ENCODE peak calls at places on chromosomes 4 and X, in seven cellular contexts. One of them, this sample, is unnamed.

GRCh38 chr4:116027311-116027710 is 913.9 kb upstream of the NDST4 start:
- DNase-seq in non-pigmented ciliary epithelial cell: no peak
- DNase-seq in left lung: no peak
- DNase-seq in hypothalamus: no peak
- DNase-seq in AG20443: no peak
- DNase-seq in SW480: no peak
- DNase-seq in fibroblast of gingiva: no peak
- DNase-seq in this sample: no peak

GRCh38 chrX:54794795-54795194 is 3.3 kb downstream of the ITIH6 start:
- DNase-seq in AG20443: no peak
- DNase-seq in fibroblast of gingiva: no peak
- DNase-seq in left lung: no peak
- DNase-seq in non-pigmented ciliary epithelial cell: no peak
- DNase-seq in hypothalamus: no peak
- DNase-seq in SW480: no peak
- DNase-seq in this sample: no peak

GRCh38 chrX:102835504-102836146 is 101.4 kb upstream of the RAB40AL start:
- DNase-seq in non-pigmented ciliary epithelial cell: no peak
- DNase-seq in fibroblast of gingiva: peak
- DNase-seq in hypothalamus: no peak
- DNase-seq in AG20443: peak
- DNase-seq in left lung: no peak
- DNase-seq in SW480: peak
- DNase-seq in this sample: peak

GRCh38 chrX:13432776-13433605 is 113.1 kb upstream of the ATXN3L start:
- DNase-seq in left lung: no peak
- DNase-seq in AG20443: peak
- DNase-seq in hypothalamus: no peak
- DNase-seq in fibroblast of gingiva: peak
- DNase-seq in SW480: no peak
- DNase-seq in non-pigmented ciliary epithelial cell: peak
- DNase-seq in this sample: peak

GRCh38 chr4:145216532-145216931 is 36.1 kb upstream of the OTUD4 start:
- DNase-seq in left lung: no peak
- DNase-seq in hypothalamus: no peak
- DNase-seq in AG20443: peak
- DNase-seq in fibroblast of gingiva: peak
- DNase-seq in SW480: peak
- DNase-seq in non-pigmented ciliary epithelial cell: no peak
- DNase-seq in this sample: peak

GRCh38 chrX:29187264-29187663 is 600.0 kb downstream of the IL1RAPL1 start:
- DNase-seq in SW480: no peak
- DNase-seq in non-pigmented ciliary epithelial cell: no peak
- DNase-seq in AG20443: no peak
- DNase-seq in fibroblast of gingiva: no peak
- DNase-seq in left lung: no peak
- DNase-seq in hypothalamus: no peak
- DNase-seq in this sample: no peak

GRCh38 chr4:89307185-89307445 is 485 bp downstream of the GPRIN3 start:
- DNase-seq in left lung: no peak
- DNase-seq in AG20443: no peak
- DNase-seq in non-pigmented ciliary epithelial cell: no peak
- DNase-seq in hypothalamus: no peak
- DNase-seq in fibroblast of gingiva: no peak
- DNase-seq in SW480: no peak
- DNase-seq in this sample: no peak

GRCh38 chrX:30881797-30882196 is 7.3 kb downstream of the TAB3 start:
- DNase-seq in SW480: no peak
- DNase-seq in AG20443: no peak
- DNase-seq in fibroblast of gingiva: no peak
- DNase-seq in left lung: no peak
- DNase-seq in hypothalamus: no peak
- DNase-seq in non-pigmented ciliary epithelial cell: no peak
- DNase-seq in this sample: no peak

GRCh38 chr4:173748353-173748752 is 218.3 kb upstream of the HAND2 start:
- DNase-seq in AG20443: no peak
- DNase-seq in left lung: no peak
- DNase-seq in non-pigmented ciliary epithelial cell: no peak
- DNase-seq in fibroblast of gingiva: no peak
- DNase-seq in SW480: no peak
- DNase-seq in hypothalamus: no peak
- DNase-seq in this sample: peak

GRCh38 chr4:95155759-95156451 is 392.9 kb downstream of the UNC5C start:
- DNase-seq in non-pigmented ciliary epithelial cell: no peak
- DNase-seq in left lung: no peak
- DNase-seq in hypothalamus: no peak
- DNase-seq in AG20443: peak
- DNase-seq in SW480: peak
- DNase-seq in fibroblast of gingiva: no peak
- DNase-seq in this sample: peak

GRCh38 chr4:150385606-150386005 is 196.3 kb upstream of the MAB21L2 start:
- DNase-seq in AG20443: peak
- DNase-seq in hypothalamus: no peak
- DNase-seq in left lung: no peak
- DNase-seq in non-pigmented ciliary epithelial cell: no peak
- DNase-seq in fibroblast of gingiva: peak
- DNase-seq in SW480: no peak
- DNase-seq in this sample: peak

GRCh38 chrX:139691843-139692505 is 16.0 kb downstream of the MCF2 start:
- DNase-seq in left lung: no peak
- DNase-seq in AG20443: peak
- DNase-seq in SW480: no peak
- DNase-seq in non-pigmented ciliary epithelial cell: no peak
- DNase-seq in hypothalamus: no peak
- DNase-seq in fibroblast of gingiva: no peak
- DNase-seq in this sample: peak

GRCh38 chrX:21740329-21741274 is 17.3 kb downstream of the SMPX start:
- DNase-seq in SW480: no peak
- DNase-seq in left lung: no peak
- DNase-seq in AG20443: no peak
- DNase-seq in non-pigmented ciliary epithelial cell: no peak
- DNase-seq in fibroblast of gingiva: no peak
- DNase-seq in hypothalamus: no peak
- DNase-seq in this sample: no peak

GRCh38 chr4:185235480-185236154 is 26.2 kb downstream of the SNX25 start:
- DNase-seq in fibroblast of gingiva: no peak
- DNase-seq in SW480: no peak
- DNase-seq in hypothalamus: no peak
- DNase-seq in left lung: no peak
- DNase-seq in AG20443: no peak
- DNase-seq in non-pigmented ciliary epithelial cell: no peak
- DNase-seq in this sample: no peak

GRCh38 chr4:166422475-166422874 is 549.4 kb downstream of the TLL1 start:
- DNase-seq in SW480: no peak
- DNase-seq in fibroblast of gingiva: peak
- DNase-seq in AG20443: peak
- DNase-seq in non-pigmented ciliary epithelial cell: peak
- DNase-seq in hypothalamus: no peak
- DNase-seq in left lung: no peak
- DNase-seq in this sample: peak

GRCh38 chr4:95107635-95108034 is 349.9 kb downstream of the BMPR1B start:
- DNase-seq in AG20443: peak
- DNase-seq in SW480: no peak
- DNase-seq in left lung: no peak
- DNase-seq in fibroblast of gingiva: no peak
- DNase-seq in hypothalamus: no peak
- DNase-seq in non-pigmented ciliary epithelial cell: no peak
- DNase-seq in this sample: peak

GRCh38 chr4:124711469-124712416 is 789 bp downstream of the ANKRD50 start:
- DNase-seq in non-pigmented ciliary epithelial cell: peak
- DNase-seq in AG20443: peak
- DNase-seq in hypothalamus: peak
- DNase-seq in left lung: no peak
- DNase-seq in fibroblast of gingiva: peak
- DNase-seq in SW480: peak
- DNase-seq in this sample: peak

GRCh38 chrX:1941291-1941690 is 326.4 kb downstream of the ASMT start:
- DNase-seq in SW480: no peak
- DNase-seq in hypothalamus: no peak
- DNase-seq in fibroblast of gingiva: no peak
- DNase-seq in non-pigmented ciliary epithelial cell: no peak
- DNase-seq in AG20443: no peak
- DNase-seq in left lung: no peak
- DNase-seq in this sample: no peak

GRCh38 chrX:151030845-151031244 is 47.7 kb downstream of the HMGB3 start:
- DNase-seq in left lung: no peak
- DNase-seq in AG20443: no peak
- DNase-seq in fibroblast of gingiva: no peak
- DNase-seq in hypothalamus: no peak
- DNase-seq in non-pigmented ciliary epithelial cell: no peak
- DNase-seq in SW480: no peak
- DNase-seq in this sample: no peak

GRCh38 chr4:102612824-102613366 is 111.7 kb downstream of the NFKB1 start:
- DNase-seq in fibroblast of gingiva: no peak
- DNase-seq in left lung: no peak
- DNase-seq in hypothalamus: no peak
- DNase-seq in SW480: no peak
- DNase-seq in non-pigmented ciliary epithelial cell: no peak
- DNase-seq in AG20443: no peak
- DNase-seq in this sample: no peak

GRCh38 chrX:71542411-71542810 is 9.5 kb downstream of the OGT start:
- DNase-seq in SW480: no peak
- DNase-seq in non-pigmented ciliary epithelial cell: no peak
- DNase-seq in AG20443: no peak
- DNase-seq in hypothalamus: no peak
- DNase-seq in left lung: no peak
- DNase-seq in fibroblast of gingiva: peak
- DNase-seq in this sample: peak

GRCh38 chrX:131812847-131813825 is 210.0 kb upstream of the STK26 start:
- DNase-seq in SW480: no peak
- DNase-seq in AG20443: peak
- DNase-seq in left lung: no peak
- DNase-seq in hypothalamus: no peak
- DNase-seq in non-pigmented ciliary epithelial cell: no peak
- DNase-seq in fibroblast of gingiva: no peak
- DNase-seq in this sample: peak

This sample was measured in adipocyte.